ENCODE peak calls at places on chromosomes 5 and 9, in five cellular contexts. One of them, this sample, is unnamed.

GRCh38 chr9:27183701-27184100 is 74.7 kb downstream of the TEK start:
- DNase-seq in endothelial cell: no peak
- DNase-seq in IMR-90: peak
- DNase-seq in T-helper 1 cell: no peak
- DNase-seq in stomach: peak
- DNase-seq in this sample: no peak

GRCh38 chr9:35609820-35610163 is 4.7 kb downstream of the TESK1 start:
- DNase-seq in endothelial cell: no peak
- DNase-seq in IMR-90: no peak
- DNase-seq in T-helper 1 cell: no peak
- DNase-seq in stomach: no peak
- DNase-seq in this sample: no peak

GRCh38 chr5:176642675-176643490 is 4.4 kb upstream of the TSPAN17 start:
- DNase-seq in endothelial cell: no peak
- DNase-seq in IMR-90: no peak
- DNase-seq in T-helper 1 cell: no peak
- DNase-seq in stomach: no peak
- DNase-seq in this sample: no peak

GRCh38 chr5:81971694-81972495 is at the start of gene ATG10:
- DNase-seq in endothelial cell: peak
- DNase-seq in IMR-90: peak
- DNase-seq in T-helper 1 cell: peak
- DNase-seq in stomach: peak
- DNase-seq in this sample: peak

GRCh38 chr9:126743046-126743445 is 61.8 kb upstream of the ZBTB43 start:
- DNase-seq in endothelial cell: no peak
- DNase-seq in IMR-90: no peak
- DNase-seq in T-helper 1 cell: no peak
- DNase-seq in stomach: no peak
- DNase-seq in this sample: no peak

GRCh38 chr9:76351006-76351405 is 43.2 kb downstream of the RFK start:
- DNase-seq in endothelial cell: no peak
- DNase-seq in IMR-90: no peak
- DNase-seq in T-helper 1 cell: no peak
- DNase-seq in stomach: no peak
- DNase-seq in this sample: no peak

GRCh38 chr9:84969084-84969483 is 299.6 kb downstream of the NTRK2 start:
- DNase-seq in endothelial cell: no peak
- DNase-seq in IMR-90: no peak
- DNase-seq in T-helper 1 cell: no peak
- DNase-seq in stomach: no peak
- DNase-seq in this sample: no peak

GRCh38 chr5:102554728-102555127 is 55.9 kb upstream of the SLCO6A1 start:
- DNase-seq in endothelial cell: no peak
- DNase-seq in IMR-90: no peak
- DNase-seq in T-helper 1 cell: no peak
- DNase-seq in stomach: no peak
- DNase-seq in this sample: no peak

GRCh38 chr9:113543286-113544000 is 79.9 kb downstream of the RGS3 start:
- DNase-seq in endothelial cell: no peak
- DNase-seq in IMR-90: no peak
- DNase-seq in T-helper 1 cell: no peak
- DNase-seq in stomach: no peak
- DNase-seq in this sample: no peak

GRCh38 chr9:5536684-5537083 is 26.4 kb downstream of the PDCD1LG2 start:
- DNase-seq in endothelial cell: no peak
- DNase-seq in IMR-90: no peak
- DNase-seq in T-helper 1 cell: no peak
- DNase-seq in stomach: no peak
- DNase-seq in this sample: no peak

GRCh38 chr9:37034320-37034937 is 361 bp upstream of the PAX5 start:
- DNase-seq in endothelial cell: peak
- DNase-seq in IMR-90: no peak
- DNase-seq in T-helper 1 cell: no peak
- DNase-seq in stomach: no peak
- DNase-seq in this sample: no peak

GRCh38 chr9:42388146-42388690 is 204.8 kb downstream of the SPATA31A6 start:
- DNase-seq in endothelial cell: no peak
- DNase-seq in IMR-90: no peak
- DNase-seq in T-helper 1 cell: no peak
- DNase-seq in stomach: no peak
- DNase-seq in this sample: no peak

GRCh38 chr9:129656795-129657390 is 8.6 kb upstream of the PRRX2 start:
- DNase-seq in endothelial cell: no peak
- DNase-seq in IMR-90: peak
- DNase-seq in T-helper 1 cell: no peak
- DNase-seq in stomach: no peak
- DNase-seq in this sample: no peak

GRCh38 chr5:103667068-103667467 is 104.5 kb upstream of the NUDT12 start:
- DNase-seq in endothelial cell: no peak
- DNase-seq in IMR-90: peak
- DNase-seq in T-helper 1 cell: no peak
- DNase-seq in stomach: no peak
- DNase-seq in this sample: no peak

GRCh38 chr5:1975898-1976765 is 93.4 kb upstream of the IRX4 start:
- DNase-seq in endothelial cell: no peak
- DNase-seq in IMR-90: no peak
- DNase-seq in T-helper 1 cell: no peak
- DNase-seq in stomach: no peak
- DNase-seq in this sample: no peak

GRCh38 chr9:16032799-16033198 is 480.0 kb downstream of the CCDC171 start:
- DNase-seq in endothelial cell: no peak
- DNase-seq in IMR-90: peak
- DNase-seq in T-helper 1 cell: no peak
- DNase-seq in stomach: no peak
- DNase-seq in this sample: no peak

GRCh38 chr5:14144586-14145355 is 1.6 kb downstream of the TRIO start:
- DNase-seq in endothelial cell: peak
- DNase-seq in IMR-90: peak
- DNase-seq in T-helper 1 cell: no peak
- DNase-seq in stomach: peak
- DNase-seq in this sample: peak

GRCh38 chr5:173281910-173282309 is 46.3 kb downstream of the STC2 start:
- DNase-seq in endothelial cell: peak
- DNase-seq in IMR-90: peak
- DNase-seq in T-helper 1 cell: no peak
- DNase-seq in stomach: no peak
- DNase-seq in this sample: no peak

GRCh38 chr9:18985464-18985951 is 47.5 kb downstream of the SAXO1 start:
- DNase-seq in endothelial cell: no peak
- DNase-seq in IMR-90: no peak
- DNase-seq in T-helper 1 cell: no peak
- DNase-seq in stomach: peak
- DNase-seq in this sample: no peak

GRCh38 chr9:126157826-126158431 is 168.7 kb upstream of the MVB12B start:
- DNase-seq in endothelial cell: no peak
- DNase-seq in IMR-90: no peak
- DNase-seq in T-helper 1 cell: no peak
- DNase-seq in stomach: peak
- DNase-seq in this sample: no peak

GRCh38 chr9:12463641-12464040 is 229.5 kb upstream of the TYRP1 start:
- DNase-seq in endothelial cell: no peak
- DNase-seq in IMR-90: no peak
- DNase-seq in T-helper 1 cell: no peak
- DNase-seq in stomach: no peak
- DNase-seq in this sample: no peak

GRCh38 chr5:53023969-53024368 is 34.8 kb downstream of the ITGA2 start:
- DNase-seq in endothelial cell: no peak
- DNase-seq in IMR-90: peak
- DNase-seq in T-helper 1 cell: no peak
- DNase-seq in stomach: no peak
- DNase-seq in this sample: no peak

GRCh38 chr5:153699035-153699434 is 208.6 kb downstream of the GRIA1 start:
- DNase-seq in endothelial cell: no peak
- DNase-seq in IMR-90: no peak
- DNase-seq in T-helper 1 cell: no peak
- DNase-seq in stomach: no peak
- DNase-seq in this sample: no peak

GRCh38 chr9:86079421-86080111 is 19.8 kb downstream of the GOLM1 start:
- DNase-seq in endothelial cell: no peak
- DNase-seq in IMR-90: no peak
- DNase-seq in T-helper 1 cell: no peak
- DNase-seq in stomach: peak
- DNase-seq in this sample: no peak